ENCODE peak calls at places on chromosomes 6 and 20, in nine cellular contexts. One of them, this sample, is unnamed.

GRCh38 chr6:4262506-4262905 is 127.1 kb upstream of the ECI2 start:
- DNase-seq in NCI-H510A: no peak
- DNase-seq in psoas muscle: no peak
- DNase-seq in iris pigment epithelial cell: no peak
- DNase-seq in endothelial cell: no peak
- DNase-seq in amygdala: no peak
- DNase-seq in germinal center: no peak
- DNase-seq in NCI-H774: no peak
- DNase-seq in stimulated activated CD8-positive, alpha-beta memory T cell treated with anti-CD3 and anti-CD28 coated beads, Interleukin-2, amount 100 ng/mL, for 48 hours: no peak
- DNase-seq in this sample: no peak

GRCh38 chr20:45041464-45042337 is 59.2 kb downstream of the KCNS1 start:
- DNase-seq in NCI-H510A: no peak
- DNase-seq in psoas muscle: no peak
- DNase-seq in iris pigment epithelial cell: peak
- DNase-seq in endothelial cell: peak
- DNase-seq in amygdala: no peak
- DNase-seq in germinal center: no peak
- DNase-seq in NCI-H774: peak
- DNase-seq in stimulated activated CD8-positive, alpha-beta memory T cell treated with anti-CD3 and anti-CD28 coated beads, Interleukin-2, amount 100 ng/mL, for 48 hours: no peak
- DNase-seq in this sample: no peak

GRCh38 chr6:139490482-139490881 is 116.0 kb upstream of the CITED2 start:
- DNase-seq in NCI-H510A: no peak
- DNase-seq in psoas muscle: no peak
- DNase-seq in iris pigment epithelial cell: peak
- DNase-seq in endothelial cell: no peak
- DNase-seq in amygdala: no peak
- DNase-seq in germinal center: no peak
- DNase-seq in NCI-H774: no peak
- DNase-seq in stimulated activated CD8-positive, alpha-beta memory T cell treated with anti-CD3 and anti-CD28 coated beads, Interleukin-2, amount 100 ng/mL, for 48 hours: no peak
- DNase-seq in this sample: no peak

GRCh38 chr6:149457316-149457884 is 27.4 kb downstream of the ZC3H12D start:
- DNase-seq in NCI-H510A: no peak
- DNase-seq in psoas muscle: peak
- DNase-seq in iris pigment epithelial cell: peak
- DNase-seq in endothelial cell: no peak
- DNase-seq in amygdala: no peak
- DNase-seq in germinal center: no peak
- DNase-seq in NCI-H774: no peak
- DNase-seq in stimulated activated CD8-positive, alpha-beta memory T cell treated with anti-CD3 and anti-CD28 coated beads, Interleukin-2, amount 100 ng/mL, for 48 hours: no peak
- DNase-seq in this sample: no peak

GRCh38 chr6:31736768-31737314 is 511 bp upstream of the CLIC1 start:
- DNase-seq in NCI-H510A: no peak
- DNase-seq in psoas muscle: no peak
- DNase-seq in iris pigment epithelial cell: no peak
- DNase-seq in endothelial cell: no peak
- DNase-seq in amygdala: no peak
- DNase-seq in germinal center: no peak
- DNase-seq in NCI-H774: no peak
- DNase-seq in stimulated activated CD8-positive, alpha-beta memory T cell treated with anti-CD3 and anti-CD28 coated beads, Interleukin-2, amount 100 ng/mL, for 48 hours: no peak
- DNase-seq in this sample: no peak

GRCh38 chr6:41171908-41172307 is 9.0 kb upstream of the TREM2 start:
- DNase-seq in NCI-H510A: no peak
- DNase-seq in psoas muscle: no peak
- DNase-seq in iris pigment epithelial cell: no peak
- DNase-seq in endothelial cell: no peak
- DNase-seq in amygdala: no peak
- DNase-seq in germinal center: no peak
- DNase-seq in NCI-H774: no peak
- DNase-seq in stimulated activated CD8-positive, alpha-beta memory T cell treated with anti-CD3 and anti-CD28 coated beads, Interleukin-2, amount 100 ng/mL, for 48 hours: no peak
- DNase-seq in this sample: no peak

GRCh38 chr6:148831064-148831463 is 84.2 kb downstream of the UST start:
- DNase-seq in NCI-H510A: no peak
- DNase-seq in psoas muscle: no peak
- DNase-seq in iris pigment epithelial cell: no peak
- DNase-seq in endothelial cell: no peak
- DNase-seq in amygdala: no peak
- DNase-seq in germinal center: peak
- DNase-seq in NCI-H774: no peak
- DNase-seq in stimulated activated CD8-positive, alpha-beta memory T cell treated with anti-CD3 and anti-CD28 coated beads, Interleukin-2, amount 100 ng/mL, for 48 hours: no peak
- DNase-seq in this sample: no peak

GRCh38 chr20:50804453-50805348 is 9.8 kb downstream of the BCAS4 start:
- DNase-seq in NCI-H510A: no peak
- DNase-seq in psoas muscle: peak
- DNase-seq in iris pigment epithelial cell: no peak
- DNase-seq in endothelial cell: no peak
- DNase-seq in amygdala: no peak
- DNase-seq in germinal center: peak
- DNase-seq in NCI-H774: no peak
- DNase-seq in stimulated activated CD8-positive, alpha-beta memory T cell treated with anti-CD3 and anti-CD28 coated beads, Interleukin-2, amount 100 ng/mL, for 48 hours: no peak
- DNase-seq in this sample: no peak

GRCh38 chr6:1250489-1251197 is 61.3 kb upstream of the FOXQ1 start:
- DNase-seq in NCI-H510A: no peak
- DNase-seq in psoas muscle: no peak
- DNase-seq in iris pigment epithelial cell: no peak
- DNase-seq in endothelial cell: no peak
- DNase-seq in amygdala: no peak
- DNase-seq in germinal center: no peak
- DNase-seq in NCI-H774: no peak
- DNase-seq in stimulated activated CD8-positive, alpha-beta memory T cell treated with anti-CD3 and anti-CD28 coated beads, Interleukin-2, amount 100 ng/mL, for 48 hours: no peak
- DNase-seq in this sample: no peak

GRCh38 chr6:148947621-148948444 is 201.0 kb downstream of the UST start:
- DNase-seq in NCI-H510A: peak
- DNase-seq in psoas muscle: peak
- DNase-seq in iris pigment epithelial cell: peak
- DNase-seq in endothelial cell: peak
- DNase-seq in amygdala: peak
- DNase-seq in germinal center: peak
- DNase-seq in NCI-H774: peak
- DNase-seq in stimulated activated CD8-positive, alpha-beta memory T cell treated with anti-CD3 and anti-CD28 coated beads, Interleukin-2, amount 100 ng/mL, for 48 hours: peak
- DNase-seq in this sample: peak

GRCh38 chr20:38601216-38602184 is at the start of gene ARHGAP40:
- DNase-seq in NCI-H510A: no peak
- DNase-seq in psoas muscle: no peak
- DNase-seq in iris pigment epithelial cell: peak
- DNase-seq in endothelial cell: peak
- DNase-seq in amygdala: no peak
- DNase-seq in germinal center: peak
- DNase-seq in NCI-H774: no peak
- DNase-seq in stimulated activated CD8-positive, alpha-beta memory T cell treated with anti-CD3 and anti-CD28 coated beads, Interleukin-2, amount 100 ng/mL, for 48 hours: peak
- DNase-seq in this sample: no peak

GRCh38 chr6:146795734-146796133 is 197.0 kb downstream of the ADGB start:
- DNase-seq in NCI-H510A: no peak
- DNase-seq in psoas muscle: no peak
- DNase-seq in iris pigment epithelial cell: no peak
- DNase-seq in endothelial cell: no peak
- DNase-seq in amygdala: no peak
- DNase-seq in germinal center: no peak
- DNase-seq in NCI-H774: no peak
- DNase-seq in stimulated activated CD8-positive, alpha-beta memory T cell treated with anti-CD3 and anti-CD28 coated beads, Interleukin-2, amount 100 ng/mL, for 48 hours: no peak
- DNase-seq in this sample: no peak

GRCh38 chr6:63787021-63787420 is 151.4 kb downstream of the PHF3 start:
- DNase-seq in NCI-H510A: no peak
- DNase-seq in psoas muscle: no peak
- DNase-seq in iris pigment epithelial cell: peak
- DNase-seq in endothelial cell: no peak
- DNase-seq in amygdala: no peak
- DNase-seq in germinal center: no peak
- DNase-seq in NCI-H774: no peak
- DNase-seq in stimulated activated CD8-positive, alpha-beta memory T cell treated with anti-CD3 and anti-CD28 coated beads, Interleukin-2, amount 100 ng/mL, for 48 hours: no peak
- DNase-seq in this sample: no peak

GRCh38 chr6:160088069-160088773 is 33.4 kb upstream of the SLC22A1 start:
- DNase-seq in NCI-H510A: no peak
- DNase-seq in psoas muscle: peak
- DNase-seq in iris pigment epithelial cell: peak
- DNase-seq in endothelial cell: peak
- DNase-seq in amygdala: peak
- DNase-seq in germinal center: no peak
- DNase-seq in NCI-H774: no peak
- DNase-seq in stimulated activated CD8-positive, alpha-beta memory T cell treated with anti-CD3 and anti-CD28 coated beads, Interleukin-2, amount 100 ng/mL, for 48 hours: no peak
- DNase-seq in this sample: peak

GRCh38 chr20:35564905-35565304 is 23.0 kb downstream of the ERGIC3 start:
- DNase-seq in NCI-H510A: no peak
- DNase-seq in psoas muscle: peak
- DNase-seq in iris pigment epithelial cell: no peak
- DNase-seq in endothelial cell: no peak
- DNase-seq in amygdala: no peak
- DNase-seq in germinal center: no peak
- DNase-seq in NCI-H774: no peak
- DNase-seq in stimulated activated CD8-positive, alpha-beta memory T cell treated with anti-CD3 and anti-CD28 coated beads, Interleukin-2, amount 100 ng/mL, for 48 hours: no peak
- DNase-seq in this sample: no peak

This sample was measured in thyroid gland.